ENCODE peak calls at places on chromosome 11, in ten cellular contexts. O, G, H, W, B, F, U, C, S and M are unnamed samples.

GRCh38 chr11:25535462-25535861 is 796.5 kb upstream of the ANO3 start:
- DNase-seq in O (no peak), G (no peak), H (no peak), W (no peak), B (no peak), F (no peak), U (no peak), C (no peak), S (peak), M (no peak)

GRCh38 chr11:44016129-44016528 is 31.7 kb upstream of the ACCSL start:
- DNase-seq in O (peak), G (peak), H (no peak), W (no peak), B (peak), F (peak), U (no peak), C (peak), S (peak), M (no peak)

GRCh38 chr11:110317516-110317932 is 21.1 kb upstream of the RDX start:
- DNase-seq in O (no peak), G (no peak), H (no peak), W (no peak), B (no peak), F (no peak), U (no peak), C (no peak), S (no peak), M (no peak)

GRCh38 chr11:65013130-65013691 is 749 bp upstream of the ARL2 start:
- DNase-seq in O (peak), G (no peak), H (peak), W (peak), B (no peak), F (peak), U (no peak), C (peak), S (no peak), M (peak)

GRCh38 chr11:6022954-6023353 is 7.6 kb downstream of the OR56A1 start:
- DNase-seq in O (no peak), G (peak), H (no peak), W (peak), B (no peak), F (no peak), U (peak), C (peak), S (no peak), M (peak)

GRCh38 chr11:117641008-117641915 is 155.8 kb downstream of the DSCAML1 start:
- DNase-seq in O (no peak), G (no peak), H (no peak), W (no peak), B (no peak), F (no peak), U (no peak), C (no peak), S (no peak), M (no peak)

GRCh38 chr11:87265132-87265531 is 227.4 kb downstream of the TMEM135 start:
- DNase-seq in O (no peak), G (peak), H (no peak), W (no peak), B (no peak), F (no peak), U (no peak), C (no peak), S (no peak), M (no peak)

GRCh38 chr11:70542811-70543210 is 144.5 kb downstream of the CTTN start:
- DNase-seq in O (no peak), G (no peak), H (no peak), W (no peak), B (no peak), F (peak), U (no peak), C (no peak), S (no peak), M (no peak)